ENCODE peak calls at places on chromosomes 4 and X, in five cellular contexts. S is suprapubic skin, M is heart left ventricle, A is transverse colon, X is A549. E is an unnamed sample. For H3K4me1, the result is how much of the 10 kb centered on the place peaks cover.

GRCh38 chrX:22950278-22951266 is 49.2 kb upstream of the DDX53 start:
- DNase-seq in X (no peak), M (no peak), S (no peak), A (no peak), E (no peak)

GRCh38 chrX:131729295-131729694 is 185.4 kb downstream of the OR13H1 start:
- DNase-seq in M (no peak), A (peak), X (no peak), S (peak), E (no peak)

GRCh38 chrX:109049416-109049815 is 313.1 kb upstream of the IRS4 start:
- DNase-seq in M (no peak), A (no peak), S (no peak), X (no peak), E (no peak)

GRCh38 chr4:10074767-10075105 is 41.9 kb downstream of the WDR1 start:
- DNase-seq in S (no peak), M (no peak), X (peak), A (no peak), E (peak)

GRCh38 chr4:73662709-73663546 is 42.7 kb upstream of the RASSF6 start:
- DNase-seq in S (no peak), A (no peak), X (peak), M (no peak), E (no peak)

GRCh38 chr4:147607463-147607862 is 9.7 kb upstream of the TMEM184C start:
- DNase-seq in A (no peak), X (no peak), S (no peak), M (no peak), E (no peak)

GRCh38 chrX:130124577-130124976 is 14.3 kb upstream of the ELF4 start:
- DNase-seq in M (no peak), X (no peak), A (no peak), S (no peak), E (no peak)

GRCh38 chr4:92175250-92175649 is 128.5 kb upstream of the GRID2 start:
- DNase-seq in X (no peak), S (no peak), A (no peak), M (no peak), E (no peak)

GRCh38 chr4:165784672-165785071 is 88.4 kb upstream of the TLL1 start:
- DNase-seq in S (no peak), A (no peak), X (no peak), M (no peak), E (no peak)

GRCh38 chr4:3518941-3519340 is 13.3 kb downstream of the LRPAP1 start:
- DNase-seq in A (peak), M (peak), S (peak), X (no peak), E (no peak)

GRCh38 chr4:158945529-158946108 is 157.3 kb upstream of the RAPGEF2 start:
- DNase-seq in X (no peak), A (no peak), S (no peak), M (no peak), E (no peak)

GRCh38 chrX:114841051-114841450 is 176.4 kb downstream of the IL13RA2 start:
- DNase-seq in A (no peak), S (no peak), X (no peak), M (no peak), E (no peak)

GRCh38 chr4:184232212-184232611 is 14.5 kb upstream of the ENPP6 start:
- DNase-seq in X (no peak), S (no peak), M (no peak), A (no peak), E (no peak)

GRCh38 chr4:24794916-24795665 is at the start of gene SOD3:
- DNase-seq in S (peak), M (peak), X (no peak), A (peak), E (peak)
- TF ChIP-seq POLR2A in S (peak), M (peak), X (no peak), A (peak), E (no peak)

DNA sequence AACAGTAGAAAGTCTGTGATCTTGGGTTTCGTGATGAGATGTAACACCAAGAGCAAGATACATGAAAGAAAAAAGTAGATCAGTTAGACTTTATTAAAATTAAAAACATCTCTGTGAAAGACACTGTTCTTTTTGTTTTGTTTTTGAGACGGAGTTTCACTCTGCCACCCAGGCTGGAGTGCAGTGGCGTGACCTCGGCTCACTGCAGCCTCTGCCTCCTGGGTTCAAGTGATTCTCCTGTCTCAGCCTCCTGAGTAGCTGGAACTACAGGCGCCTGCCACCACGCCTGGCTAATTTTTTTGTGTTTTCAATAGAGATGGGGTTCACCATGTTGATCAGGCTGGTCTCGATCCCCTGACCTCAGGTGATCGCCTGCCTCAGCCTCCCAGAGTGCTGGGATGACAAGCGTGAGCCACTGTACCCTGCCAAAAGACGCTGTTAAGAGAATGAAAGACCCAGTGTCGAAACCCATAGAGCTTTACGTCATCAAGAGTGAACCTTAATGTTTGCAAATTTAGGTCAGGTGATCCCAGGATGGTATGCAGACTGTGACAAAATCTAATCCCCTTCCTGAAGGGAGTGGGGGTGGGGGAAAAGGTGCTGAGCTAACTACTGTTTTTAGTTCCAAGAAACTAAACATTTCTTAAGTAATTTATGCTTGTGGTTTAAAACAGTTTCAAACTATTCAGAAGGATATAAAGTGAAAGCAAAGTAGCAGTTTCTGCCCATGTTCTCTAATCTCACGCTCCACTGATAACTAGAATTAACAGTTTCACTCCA is 8.0 kb downstream of the OFD1 start:
- DNase-seq in M (no peak), X (no peak), S (no peak), A (peak), E (peak)
- H3K4me1 ChIP-seq in M (under half), X (under half), S (under half), A (under half), E (under half)

GRCh38 chrX:106612403-106612789 is 618 bp downstream of the RADX start:
- DNase-seq in S (no peak), A (no peak), X (no peak), M (no peak), E (no peak)
- TF ChIP-seq POLR2A in S (no peak), A (no peak), X (no peak), M (no peak), E (no peak)

DNA sequence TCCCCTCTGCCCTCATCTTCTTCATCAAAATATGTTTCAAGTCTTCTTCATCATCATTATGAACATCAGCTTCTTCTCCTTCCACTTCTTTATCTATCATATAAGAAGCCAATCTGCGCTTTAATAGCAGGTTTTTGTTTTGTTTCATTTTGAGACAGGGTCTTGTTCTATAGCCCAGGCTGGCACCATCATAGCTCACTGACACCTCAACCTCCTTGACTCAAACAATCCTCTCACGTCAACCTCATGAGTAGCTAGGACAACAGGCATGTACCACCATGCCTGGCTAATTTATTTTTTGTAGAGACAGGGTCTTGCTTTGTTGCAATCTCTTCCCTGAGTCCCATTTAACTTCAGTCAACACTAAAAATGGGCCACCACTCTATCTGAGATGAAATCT is 27.0 kb downstream of the PRDM5 start:
- DNase-seq in S (no peak), X (no peak), M (no peak), A (no peak), E (no peak)
- H3K4me1 ChIP-seq in S (under half), X (under half), M (under half), A (under half), E (under half)